ENCODE peak calls at places on chromosomes 4 and X, in nine cellular contexts. R, Z, O, T, H, Q, S, P and X are unnamed samples.

GRCh38 chrX:9906919-9907318 is 60.2 kb upstream of the CLDN34 start:
- DNase-seq in R (no peak), Z (no peak), O (no peak), T (no peak), H (peak; percentile 21), Q (no peak), S (no peak), P (peak; percentile 5), X (no peak)

GRCh38 chr4:6962211-6963041 is 52.8 kb downstream of the TBC1D14 start:
- DNase-seq in R (no peak), Z (no peak), O (no peak), T (no peak), H (no peak), Q (no peak), S (no peak), P (peak; percentile 85), X (no peak)

GRCh38 chr4:127793528-127793927 is 11.4 kb downstream of the HSPA4L start:
- DNase-seq in R (no peak), Z (no peak), O (no peak), T (no peak), H (no peak), Q (no peak), S (no peak), P (no peak), X (no peak)

GRCh38 chr4:42371306-42372063 is 25.8 kb upstream of the SHISA3 start:
- DNase-seq in R (peak; percentile 33), Z (peak; percentile 85), O (no peak), T (peak; percentile 60), H (peak; percentile 77), Q (peak; percentile 61), S (peak; percentile 74), P (peak; percentile 29), X (peak; percentile 59)

GRCh38 chr4:138669479-138670165 is 346.0 kb upstream of the NOCT start:
- DNase-seq in R (no peak), Z (peak; percentile 59), O (no peak), T (peak; percentile 99), H (no peak), Q (peak; percentile 69), S (peak; percentile 89), P (no peak), X (no peak)

GRCh38 chr4:76558391-76559235 is 123.6 kb downstream of the SHROOM3 start:
- DNase-seq in R (no peak), Z (no peak), O (no peak), T (peak; percentile 74), H (no peak), Q (peak; percentile 47), S (no peak), P (peak; percentile 44), X (no peak)

GRCh38 chr4:183430317-183430986 is 14.0 kb upstream of the CDKN2AIP start:
- DNase-seq in R (no peak), Z (no peak), O (no peak), T (no peak), H (no peak), Q (no peak), S (no peak), P (peak; percentile 77), X (no peak)

GRCh38 chrX:117274943-117275342 is 812.2 kb upstream of the CT83 start:
- DNase-seq in R (no peak), Z (no peak), O (no peak), T (no peak), H (no peak), Q (no peak), S (no peak), P (no peak), X (no peak)

GRCh38 chrX:72461766-72462165 is 110.9 kb downstream of the HDAC8 start:
- DNase-seq in R (no peak), Z (no peak), O (no peak), T (no peak), H (no peak), Q (no peak), S (no peak), P (no peak), X (no peak)

GRCh38 chr4:8311096-8312068 is 41.8 kb downstream of the HTRA3 start:
- DNase-seq in R (no peak), Z (no peak), O (no peak), T (no peak), H (no peak), Q (no peak), S (no peak), P (no peak), X (no peak)

GRCh38 chrX:46185923-46186810 is 359.1 kb downstream of the ZNF674 start:
- DNase-seq in R (no peak), Z (no peak), O (no peak), T (no peak), H (no peak), Q (no peak), S (no peak), P (no peak), X (no peak)

GRCh38 chr4:102869569-102870227 is 906 bp downstream of the CISD2 start:
- DNase-seq in R (no peak), Z (no peak), O (no peak), T (peak; percentile 2), H (no peak), Q (no peak), S (peak; percentile 74), P (no peak), X (no peak)

GRCh38 chr4:6689506-6689960 is 4.1 kb upstream of the S100P start:
- DNase-seq in R (no peak), Z (no peak), O (no peak), T (no peak), H (no peak), Q (no peak), S (no peak), P (no peak), X (no peak)

GRCh38 chrX:154043003-154043402 is 23.3 kb upstream of the IRAK1 start:
- DNase-seq in R (no peak), Z (peak; percentile 66), O (no peak), T (peak; percentile 64), H (no peak), Q (peak; percentile 87), S (no peak), P (no peak), X (no peak)

GRCh38 chrX:45850197-45850774 is 649.6 kb upstream of the DIPK2B start:
- DNase-seq in R (no peak), Z (peak; percentile 13), O (no peak), T (no peak), H (no peak), Q (peak; percentile 27), S (no peak), P (peak; percentile 36), X (peak; percentile 38)

GRCh38 chr4:13762126-13762525 is 134.6 kb upstream of the BOD1L1 start:
- DNase-seq in R (no peak), Z (no peak), O (no peak), T (peak; percentile 10), H (no peak), Q (peak; percentile 27), S (no peak), P (no peak), X (no peak)

GRCh38 chr4:112327950-112328349 is 30.8 kb downstream of the ALPK1 start:
- DNase-seq in R (peak; percentile 32), Z (peak; percentile 79), O (peak; percentile 73), T (peak; percentile 72), H (peak; percentile 27), Q (peak; percentile 70), S (peak; percentile 82), P (peak; percentile 63), X (peak; percentile 72)

GRCh38 chrX:18828832-18829404 is 121.5 kb downstream of the PPEF1 start:
- DNase-seq in R (no peak), Z (peak; percentile 1), O (no peak), T (no peak), H (no peak), Q (no peak), S (no peak), P (no peak), X (no peak)

GRCh38 chr4:180734753-180735432 is 1508.3 kb upstream of the TENM3 start:
- DNase-seq in R (no peak), Z (no peak), O (no peak), T (no peak), H (no peak), Q (no peak), S (no peak), P (no peak), X (peak; percentile 90)
- H2AFZ ChIP-seq in R (no peak overlapping the region), Z (no peak overlapping the region), O (no peak overlapping the region), T (no peak overlapping the region), H (no peak overlapping the region), Q (no peak overlapping the region), S (no peak overlapping the region), P (no peak overlapping the region), X (peak overlapping the region; percentile 69)

GRCh38 chr4:89070041-89070440 is 13.1 kb upstream of the FAM13A start:
- DNase-seq in R (no peak), Z (no peak), O (no peak), T (no peak), H (no peak), Q (no peak), S (no peak), P (no peak), X (no peak)
- H2AFZ ChIP-seq in R (no peak overlapping the region), Z (no peak overlapping the region), O (no peak overlapping the region), T (no peak overlapping the region), H (no peak overlapping the region), Q (no peak overlapping the region), S (no peak overlapping the region), P (no peak overlapping the region), X (no peak overlapping the region)

DNA sequence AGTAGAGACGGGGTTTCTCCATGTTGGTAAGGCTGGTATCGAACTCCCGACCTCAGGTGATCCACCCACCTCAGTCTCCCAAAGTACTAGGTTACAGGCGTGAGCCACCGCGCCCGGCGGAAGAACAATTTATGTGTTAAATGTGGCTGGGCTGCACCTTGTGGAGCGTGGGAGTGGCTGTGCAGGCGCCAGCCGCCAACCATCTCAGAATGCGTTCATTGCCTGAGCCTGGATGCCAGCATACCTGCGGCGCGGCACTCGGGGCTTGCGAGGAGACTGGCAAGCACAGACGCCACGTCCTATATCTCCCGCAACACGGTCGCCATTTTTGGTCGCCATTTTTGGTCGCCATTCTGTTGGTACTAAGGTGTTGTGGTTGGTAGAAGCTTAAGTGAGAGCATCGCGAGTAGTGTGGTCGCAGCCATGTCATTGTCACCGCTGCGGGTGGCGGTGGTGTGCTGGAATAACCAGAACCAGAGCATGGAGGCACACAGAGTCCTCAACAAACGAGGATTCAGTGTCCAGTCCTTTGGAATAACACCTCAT is 193.6 kb upstream of the HTR2C start:
- DNase-seq in R (no peak), Z (no peak), O (no peak), T (no peak), H (no peak), Q (no peak), S (no peak), P (no peak), X (no peak)
- H2AFZ ChIP-seq in R (no peak overlapping the region), Z (no peak overlapping the region), O (no peak overlapping the region), T (no peak overlapping the region), H (no peak overlapping the region), Q (no peak overlapping the region), S (no peak overlapping the region), P (no peak overlapping the region), X (no peak overlapping the region)

DNA sequence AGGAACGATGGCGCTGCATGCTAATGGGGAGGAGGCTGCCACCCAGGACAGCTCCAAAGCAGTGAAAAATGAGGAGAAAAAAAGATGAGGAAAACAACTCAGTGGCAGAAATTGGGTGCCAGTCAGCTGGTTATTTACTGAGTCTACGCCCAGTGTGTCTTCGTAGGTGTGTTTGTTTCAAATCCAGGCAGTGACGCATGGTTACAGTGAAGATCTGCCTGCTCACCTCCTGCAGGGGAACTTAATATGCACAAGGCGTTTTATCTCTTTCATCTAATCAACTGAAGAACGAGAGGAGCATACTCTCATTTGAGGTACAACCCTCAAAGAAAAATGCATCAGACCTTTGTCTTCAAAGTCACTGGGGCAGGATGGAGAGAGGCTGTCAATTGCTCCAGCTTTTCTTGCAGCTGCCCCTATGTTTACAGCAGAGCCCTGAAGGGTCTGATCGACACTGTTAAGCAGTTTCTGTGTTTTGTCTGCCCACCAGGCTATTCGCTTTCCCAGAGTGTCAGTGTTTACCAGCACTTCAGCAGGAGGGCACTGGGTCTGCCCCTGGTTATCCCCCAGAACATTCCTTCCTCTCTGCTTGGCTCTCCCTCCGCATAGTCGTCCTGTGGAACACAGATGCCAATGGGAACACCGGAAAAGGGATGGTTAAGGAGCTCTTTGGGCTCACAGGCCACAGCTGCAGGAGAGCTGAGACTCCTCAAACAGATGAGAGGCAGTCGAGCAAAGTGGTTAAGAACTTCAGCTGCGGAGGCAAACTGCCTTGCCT is 71.1 kb upstream of the FBXW7 start:
- DNase-seq in R (no peak), Z (no peak), O (no peak), T (no peak), H (peak; percentile 18), Q (peak; percentile 42), S (no peak), P (peak; percentile 29), X (no peak)
- H2AFZ ChIP-seq in R (no peak overlapping the region), Z (no peak overlapping the region), O (no peak overlapping the region), T (peak overlapping the region; percentile 48), H (no peak overlapping the region), Q (no peak overlapping the region), S (no peak overlapping the region), P (peak overlapping the region; percentile 74), X (no peak overlapping the region)